ENCODE peak calls at places on chromosomes 11 and 22, in seven cellular contexts. One of them, this sample, is unnamed. For H3K27me3, the result is how much of the 10 kb centered on the place peaks cover.

GRCh38 chr22:29255064-29255621 is 12.6 kb downstream of the RHBDD3 start:
- DNase-seq in effector memory CD4-positive, alpha-beta T cell: no peak
- DNase-seq in CD8-positive, alpha-beta memory T cell: no peak
- DNase-seq in right lobe of liver: no peak
- DNase-seq in endodermal cell: no peak
- DNase-seq in neuronal stem cell: no peak
- DNase-seq in adipocyte: no peak
- DNase-seq in this sample: no peak

GRCh38 chr11:46894506-46894905 is 23.8 kb downstream of the LRP4 start:
- DNase-seq in neuronal stem cell: no peak
- DNase-seq in endodermal cell: no peak
- DNase-seq in CD8-positive, alpha-beta memory T cell: no peak
- DNase-seq in effector memory CD4-positive, alpha-beta T cell: no peak
- DNase-seq in right lobe of liver: no peak
- DNase-seq in adipocyte: no peak
- DNase-seq in this sample: no peak

GRCh38 chr11:100930185-100930778 is 199.3 kb downstream of the PGR start:
- DNase-seq in endodermal cell: no peak
- DNase-seq in neuronal stem cell: peak
- DNase-seq in CD8-positive, alpha-beta memory T cell: peak
- DNase-seq in effector memory CD4-positive, alpha-beta T cell: no peak
- DNase-seq in adipocyte: peak
- DNase-seq in right lobe of liver: no peak
- DNase-seq in this sample: no peak

GRCh38 chr11:80532633-80533232 is 1091.9 kb upstream of the TENM4 start:
- DNase-seq in neuronal stem cell: no peak
- DNase-seq in right lobe of liver: no peak
- DNase-seq in CD8-positive, alpha-beta memory T cell: no peak
- DNase-seq in endodermal cell: no peak
- DNase-seq in adipocyte: no peak
- DNase-seq in effector memory CD4-positive, alpha-beta T cell: no peak
- DNase-seq in this sample: no peak

GRCh38 chr11:43212279-43212678 is 99.5 kb upstream of the API5 start:
- DNase-seq in endodermal cell: peak
- DNase-seq in right lobe of liver: no peak
- DNase-seq in CD8-positive, alpha-beta memory T cell: no peak
- DNase-seq in neuronal stem cell: no peak
- DNase-seq in adipocyte: no peak
- DNase-seq in effector memory CD4-positive, alpha-beta T cell: no peak
- DNase-seq in this sample: no peak

GRCh38 chr22:41976961-41977566 is 7.8 kb downstream of the SEPTIN3 start:
- DNase-seq in CD8-positive, alpha-beta memory T cell: no peak
- DNase-seq in right lobe of liver: no peak
- DNase-seq in neuronal stem cell: no peak
- DNase-seq in adipocyte: peak
- DNase-seq in effector memory CD4-positive, alpha-beta T cell: no peak
- DNase-seq in endodermal cell: peak
- DNase-seq in this sample: no peak

GRCh38 chr22:17260291-17260690 is 41.1 kb upstream of the ADA2 start:
- DNase-seq in right lobe of liver: no peak
- DNase-seq in adipocyte: no peak
- DNase-seq in endodermal cell: no peak
- DNase-seq in CD8-positive, alpha-beta memory T cell: no peak
- DNase-seq in neuronal stem cell: no peak
- DNase-seq in effector memory CD4-positive, alpha-beta T cell: no peak
- DNase-seq in this sample: no peak

GRCh38 chr11:62805991-62806441 is 776 bp upstream of the NXF1 start:
- DNase-seq in adipocyte: no peak
- DNase-seq in CD8-positive, alpha-beta memory T cell: no peak
- DNase-seq in effector memory CD4-positive, alpha-beta T cell: no peak
- DNase-seq in right lobe of liver: no peak
- DNase-seq in neuronal stem cell: no peak
- DNase-seq in endodermal cell: peak
- DNase-seq in this sample: no peak

GRCh38 chr22:38098410-38099249 is 11.9 kb downstream of the BAIAP2L2 start:
- DNase-seq in endodermal cell: no peak
- DNase-seq in CD8-positive, alpha-beta memory T cell: no peak
- DNase-seq in adipocyte: peak
- DNase-seq in neuronal stem cell: no peak
- DNase-seq in effector memory CD4-positive, alpha-beta T cell: no peak
- DNase-seq in right lobe of liver: no peak
- DNase-seq in this sample: peak

GRCh38 chr11:34136420-34136819 is 31.0 kb downstream of the NAT10 start:
- DNase-seq in right lobe of liver: no peak
- DNase-seq in neuronal stem cell: no peak
- DNase-seq in endodermal cell: no peak
- DNase-seq in effector memory CD4-positive, alpha-beta T cell: no peak
- DNase-seq in CD8-positive, alpha-beta memory T cell: no peak
- DNase-seq in adipocyte: no peak
- DNase-seq in this sample: no peak

GRCh38 chr11:102322560-102322959 is 5.3 kb downstream of the BIRC3 start:
- DNase-seq in right lobe of liver: no peak
- DNase-seq in adipocyte: no peak
- DNase-seq in effector memory CD4-positive, alpha-beta T cell: no peak
- DNase-seq in neuronal stem cell: no peak
- DNase-seq in CD8-positive, alpha-beta memory T cell: peak
- DNase-seq in endodermal cell: no peak
- DNase-seq in this sample: no peak

GRCh38 chr11:68213135-68213515 is at the start of gene KMT5B:
- DNase-seq in endodermal cell: peak
- DNase-seq in adipocyte: peak
- DNase-seq in CD8-positive, alpha-beta memory T cell: no peak
- DNase-seq in neuronal stem cell: peak
- DNase-seq in effector memory CD4-positive, alpha-beta T cell: no peak
- DNase-seq in right lobe of liver: peak
- DNase-seq in this sample: no peak

GRCh38 chr11:1049071-1049405 is 12.5 kb upstream of the MUC6 start:
- DNase-seq in effector memory CD4-positive, alpha-beta T cell: no peak
- DNase-seq in CD8-positive, alpha-beta memory T cell: no peak
- DNase-seq in adipocyte: no peak
- DNase-seq in neuronal stem cell: no peak
- DNase-seq in right lobe of liver: no peak
- DNase-seq in endodermal cell: no peak
- DNase-seq in this sample: no peak

GRCh38 chr11:27754035-27755017 is 54.1 kb upstream of the BDNF start:
- DNase-seq in adipocyte: peak
- DNase-seq in endodermal cell: no peak
- DNase-seq in neuronal stem cell: no peak
- DNase-seq in right lobe of liver: no peak
- DNase-seq in effector memory CD4-positive, alpha-beta T cell: no peak
- DNase-seq in CD8-positive, alpha-beta memory T cell: no peak
- DNase-seq in this sample: no peak

GRCh38 chr22:42769574-42770447 is 49.1 kb upstream of the A4GALT start:
- DNase-seq in effector memory CD4-positive, alpha-beta T cell: no peak
- DNase-seq in right lobe of liver: no peak
- DNase-seq in CD8-positive, alpha-beta memory T cell: no peak
- DNase-seq in adipocyte: no peak
- DNase-seq in endodermal cell: no peak
- DNase-seq in neuronal stem cell: no peak
- DNase-seq in this sample: peak

GRCh38 chr11:132576706-132577105 is 955.6 kb downstream of the OPCML start:
- DNase-seq in neuronal stem cell: no peak
- DNase-seq in effector memory CD4-positive, alpha-beta T cell: no peak
- DNase-seq in right lobe of liver: no peak
- DNase-seq in adipocyte: peak
- DNase-seq in endodermal cell: peak
- DNase-seq in CD8-positive, alpha-beta memory T cell: no peak
- DNase-seq in this sample: no peak

GRCh38 chr11:102111787-102112653 is 1.8 kb downstream of the YAP1 start:
- DNase-seq in neuronal stem cell: no peak
- DNase-seq in adipocyte: peak
- DNase-seq in CD8-positive, alpha-beta memory T cell: peak
- DNase-seq in effector memory CD4-positive, alpha-beta T cell: no peak
- DNase-seq in right lobe of liver: peak
- DNase-seq in endodermal cell: no peak
- DNase-seq in this sample: no peak

GRCh38 chr11:14251754-14252153 is 107.2 kb downstream of the RRAS2 start:
- DNase-seq in adipocyte: no peak
- DNase-seq in right lobe of liver: no peak
- DNase-seq in endodermal cell: no peak
- DNase-seq in neuronal stem cell: no peak
- DNase-seq in effector memory CD4-positive, alpha-beta T cell: no peak
- DNase-seq in CD8-positive, alpha-beta memory T cell: no peak
- DNase-seq in this sample: no peak
- H3K27me3 ChIP-seq in adipocyte: under half
- H3K27me3 ChIP-seq in right lobe of liver: under half
- H3K27me3 ChIP-seq in endodermal cell: half or more
- H3K27me3 ChIP-seq in neuronal stem cell: under half
- H3K27me3 ChIP-seq in effector memory CD4-positive, alpha-beta T cell: under half
- H3K27me3 ChIP-seq in CD8-positive, alpha-beta memory T cell: under half
- H3K27me3 ChIP-seq in this sample: under half

GRCh38 chr11:6055569-6055968 is 25.0 kb upstream of the OR56A1 start:
- DNase-seq in right lobe of liver: no peak
- DNase-seq in adipocyte: no peak
- DNase-seq in CD8-positive, alpha-beta memory T cell: no peak
- DNase-seq in endodermal cell: no peak
- DNase-seq in neuronal stem cell: no peak
- DNase-seq in effector memory CD4-positive, alpha-beta T cell: no peak
- DNase-seq in this sample: no peak

GRCh38 chr11:6052374-6052773 is 21.8 kb upstream of the OR56A1 start:
- DNase-seq in endodermal cell: no peak
- DNase-seq in neuronal stem cell: no peak
- DNase-seq in adipocyte: no peak
- DNase-seq in effector memory CD4-positive, alpha-beta T cell: no peak
- DNase-seq in CD8-positive, alpha-beta memory T cell: no peak
- DNase-seq in right lobe of liver: no peak
- DNase-seq in this sample: no peak

GRCh38 chr11:6062691-6063358 is 32.3 kb upstream of the OR56A1 start:
- DNase-seq in effector memory CD4-positive, alpha-beta T cell: no peak
- DNase-seq in right lobe of liver: no peak
- DNase-seq in endodermal cell: no peak
- DNase-seq in adipocyte: no peak
- DNase-seq in CD8-positive, alpha-beta memory T cell: no peak
- DNase-seq in neuronal stem cell: no peak
- DNase-seq in this sample: no peak

GRCh38 chr11:6061475-6061874 is 30.9 kb upstream of the OR56A1 start:
- DNase-seq in adipocyte: no peak
- DNase-seq in neuronal stem cell: no peak
- DNase-seq in CD8-positive, alpha-beta memory T cell: no peak
- DNase-seq in right lobe of liver: no peak
- DNase-seq in endodermal cell: peak
- DNase-seq in effector memory CD4-positive, alpha-beta T cell: no peak
- DNase-seq in this sample: no peak

DNA sequence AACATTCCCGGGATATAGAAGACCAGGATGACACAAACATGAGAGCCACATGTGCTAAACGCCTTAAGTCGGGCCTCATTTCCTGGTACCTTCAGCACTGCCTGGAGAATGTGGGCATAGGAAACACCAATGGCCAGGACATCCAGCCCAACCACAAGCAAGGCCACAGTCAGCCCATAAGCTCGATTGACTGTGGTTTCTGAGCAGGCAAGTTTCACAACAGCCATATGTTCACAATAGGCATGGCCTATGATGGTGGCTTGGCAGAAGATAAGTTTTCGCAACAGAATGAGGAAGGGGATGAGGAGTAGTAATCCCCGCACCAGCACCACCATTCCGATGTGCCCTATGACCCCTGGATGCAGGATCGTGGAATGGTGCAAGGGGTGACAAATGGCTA is 26.9 kb upstream of the OR56A1 start:
- DNase-seq in effector memory CD4-positive, alpha-beta T cell: no peak
- DNase-seq in adipocyte: no peak
- DNase-seq in neuronal stem cell: no peak
- DNase-seq in right lobe of liver: no peak
- DNase-seq in endodermal cell: no peak
- DNase-seq in CD8-positive, alpha-beta memory T cell: no peak
- DNase-seq in this sample: no peak
- H3K27me3 ChIP-seq in effector memory CD4-positive, alpha-beta T cell: under half
- H3K27me3 ChIP-seq in adipocyte: under half
- H3K27me3 ChIP-seq in neuronal stem cell: under half
- H3K27me3 ChIP-seq in right lobe of liver: under half
- H3K27me3 ChIP-seq in endodermal cell: under half
- H3K27me3 ChIP-seq in CD8-positive, alpha-beta memory T cell: under half
- H3K27me3 ChIP-seq in this sample: under half

GRCh38 chr22:50602338-50602700 is 1.7 kb downstream of the MAPK8IP2 start:
- DNase-seq in right lobe of liver: no peak
- DNase-seq in CD8-positive, alpha-beta memory T cell: no peak
- DNase-seq in effector memory CD4-positive, alpha-beta T cell: no peak
- DNase-seq in adipocyte: no peak
- DNase-seq in neuronal stem cell: no peak
- DNase-seq in endodermal cell: no peak
- DNase-seq in this sample: no peak

GRCh38 chr22:50600541-50600940 is at the start of gene MAPK8IP2:
- DNase-seq in CD8-positive, alpha-beta memory T cell: no peak
- DNase-seq in endodermal cell: peak
- DNase-seq in right lobe of liver: no peak
- DNase-seq in neuronal stem cell: no peak
- DNase-seq in adipocyte: peak
- DNase-seq in effector memory CD4-positive, alpha-beta T cell: no peak
- DNase-seq in this sample: no peak

GRCh38 chr22:50599816-50600454 is 658 bp upstream of the MAPK8IP2 start:
- DNase-seq in right lobe of liver: no peak
- DNase-seq in adipocyte: peak
- DNase-seq in endodermal cell: peak
- DNase-seq in neuronal stem cell: peak
- DNase-seq in effector memory CD4-positive, alpha-beta T cell: peak
- DNase-seq in CD8-positive, alpha-beta memory T cell: peak
- DNase-seq in this sample: no peak

GRCh38 chr22:50601669-50602337 is 1.2 kb downstream of the MAPK8IP2 start:
- DNase-seq in neuronal stem cell: no peak
- DNase-seq in effector memory CD4-positive, alpha-beta T cell: no peak
- DNase-seq in endodermal cell: no peak
- DNase-seq in adipocyte: no peak
- DNase-seq in CD8-positive, alpha-beta memory T cell: no peak
- DNase-seq in right lobe of liver: no peak
- DNase-seq in this sample: no peak

DNA sequence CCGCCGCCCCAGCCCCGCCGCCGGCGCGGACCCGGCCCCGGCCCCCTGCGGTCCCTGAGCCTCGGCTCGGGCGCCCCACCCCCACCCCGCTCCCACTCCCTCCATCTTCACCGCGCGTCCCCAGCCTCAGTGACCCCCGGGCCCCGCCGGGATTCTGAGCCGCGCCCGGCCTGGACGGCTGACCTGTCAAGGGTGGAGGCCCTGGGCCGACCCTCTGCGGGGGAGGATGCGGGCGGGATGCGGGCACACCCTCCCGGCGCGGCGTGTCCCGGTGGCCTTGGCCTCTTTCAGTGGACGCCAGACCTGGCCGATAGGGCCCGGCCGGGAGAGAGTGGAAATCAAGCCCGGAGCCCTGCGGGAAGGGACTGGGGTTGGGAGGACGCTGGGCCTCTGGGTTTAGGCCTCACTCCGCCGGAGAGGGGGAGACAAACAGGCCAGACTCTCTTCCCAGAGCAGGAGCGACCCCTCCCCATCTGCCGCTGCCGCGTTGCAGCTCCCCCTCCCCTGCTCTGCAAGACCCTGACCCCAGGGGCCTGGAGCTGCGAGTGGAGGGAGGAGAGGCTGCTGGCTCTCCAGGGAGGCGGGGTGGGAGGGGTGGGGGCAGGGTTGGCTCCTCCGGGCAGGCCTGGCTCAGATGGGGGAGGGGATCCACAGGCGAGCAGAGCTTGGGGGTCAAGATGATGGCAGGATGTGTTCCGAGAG is 525 bp downstream of the MAPK8IP2 start:
- DNase-seq in right lobe of liver: no peak
- DNase-seq in CD8-positive, alpha-beta memory T cell: no peak
- DNase-seq in endodermal cell: peak
- DNase-seq in effector memory CD4-positive, alpha-beta T cell: no peak
- DNase-seq in neuronal stem cell: no peak
- DNase-seq in adipocyte: no peak
- DNase-seq in this sample: no peak
- H3K27me3 ChIP-seq in right lobe of liver: under half
- H3K27me3 ChIP-seq in CD8-positive, alpha-beta memory T cell: under half
- H3K27me3 ChIP-seq in endodermal cell: half or more
- H3K27me3 ChIP-seq in effector memory CD4-positive, alpha-beta T cell: half or more
- H3K27me3 ChIP-seq in neuronal stem cell: under half
- H3K27me3 ChIP-seq in adipocyte: under half
- H3K27me3 ChIP-seq in this sample: half or more

GRCh38 chr22:22033803-22034468 is 51.3 kb upstream of the TOP3B start:
- DNase-seq in adipocyte: no peak
- DNase-seq in right lobe of liver: no peak
- DNase-seq in neuronal stem cell: no peak
- DNase-seq in endodermal cell: no peak
- DNase-seq in effector memory CD4-positive, alpha-beta T cell: no peak
- DNase-seq in CD8-positive, alpha-beta memory T cell: no peak
- DNase-seq in this sample: no peak
- H3K27me3 ChIP-seq in adipocyte: under half
- H3K27me3 ChIP-seq in right lobe of liver: under half
- H3K27me3 ChIP-seq in neuronal stem cell: under half
- H3K27me3 ChIP-seq in endodermal cell: under half
- H3K27me3 ChIP-seq in effector memory CD4-positive, alpha-beta T cell: under half
- H3K27me3 ChIP-seq in CD8-positive, alpha-beta memory T cell: under half
- H3K27me3 ChIP-seq in this sample: under half